ENCODE peak calls at places on chromosomes 5 and 9, in seven cellular contexts. One of them, this sample, is unnamed.

GRCh38 chr9:70962761-70963445 is 158.5 kb downstream of the TRPM3 start:
- DNase-seq in IMR-90: peak; percentile 4
- DNase-seq in astrocyte: no peak
- DNase-seq in HepG2: no peak
- DNase-seq in mesendoderm: no peak
- DNase-seq in neuronal stem cell: no peak
- DNase-seq in fibroblast of lung: no peak
- DNase-seq in this sample: no peak

GRCh38 chr9:98118640-98119601 is at the start of gene TRIM14:
- DNase-seq in mesendoderm: peak; percentile 64
- DNase-seq in astrocyte: peak; percentile 54
- DNase-seq in fibroblast of lung: peak; percentile 57
- DNase-seq in IMR-90: peak; percentile 55
- DNase-seq in HepG2: peak; percentile 69
- DNase-seq in neuronal stem cell: peak; percentile 32
- DNase-seq in this sample: peak; percentile 84

GRCh38 chr5:107303581-107303980 is 367.2 kb downstream of the EFNA5 start:
- DNase-seq in IMR-90: no peak
- DNase-seq in astrocyte: no peak
- DNase-seq in fibroblast of lung: no peak
- DNase-seq in mesendoderm: no peak
- DNase-seq in neuronal stem cell: no peak
- DNase-seq in HepG2: no peak
- DNase-seq in this sample: no peak

GRCh38 chr9:613771-614347 is 227.6 kb upstream of the DMRT1 start:
- DNase-seq in astrocyte: peak; percentile 83
- DNase-seq in fibroblast of lung: peak; percentile 92
- DNase-seq in IMR-90: peak; percentile 91
- DNase-seq in mesendoderm: peak; percentile 95
- DNase-seq in neuronal stem cell: peak; percentile 68
- DNase-seq in HepG2: peak; percentile 88
- DNase-seq in this sample: peak; percentile 83

GRCh38 chr9:128124873-128125574 is 2.5 kb downstream of the PTGES2 start:
- DNase-seq in HepG2: peak; percentile 57
- DNase-seq in mesendoderm: peak; percentile 86
- DNase-seq in neuronal stem cell: peak; percentile 56
- DNase-seq in astrocyte: peak; percentile 14
- DNase-seq in fibroblast of lung: peak; percentile 54
- DNase-seq in IMR-90: peak; percentile 45
- DNase-seq in this sample: peak; percentile 92

GRCh38 chr9:104068546-104068945 is 25.6 kb upstream of the SMC2 start:
- DNase-seq in IMR-90: peak; percentile 35
- DNase-seq in fibroblast of lung: peak; percentile 25
- DNase-seq in HepG2: no peak
- DNase-seq in neuronal stem cell: no peak
- DNase-seq in mesendoderm: no peak
- DNase-seq in astrocyte: peak; percentile 2
- DNase-seq in this sample: no peak

GRCh38 chr5:124726631-124727362 is 19.6 kb downstream of the ZNF608 start:
- DNase-seq in IMR-90: no peak
- DNase-seq in neuronal stem cell: no peak
- DNase-seq in fibroblast of lung: no peak
- DNase-seq in astrocyte: no peak
- DNase-seq in mesendoderm: no peak
- DNase-seq in HepG2: no peak
- DNase-seq in this sample: no peak

GRCh38 chr5:55927861-55928655 is 66.7 kb downstream of the IL6ST start:
- DNase-seq in astrocyte: no peak
- DNase-seq in fibroblast of lung: no peak
- DNase-seq in IMR-90: no peak
- DNase-seq in HepG2: peak; percentile 31
- DNase-seq in neuronal stem cell: no peak
- DNase-seq in mesendoderm: no peak
- DNase-seq in this sample: no peak

GRCh38 chr5:172674155-172674554 is 33.1 kb downstream of the NEURL1B start:
- DNase-seq in mesendoderm: no peak
- DNase-seq in neuronal stem cell: no peak
- DNase-seq in HepG2: no peak
- DNase-seq in astrocyte: no peak
- DNase-seq in fibroblast of lung: no peak
- DNase-seq in IMR-90: no peak
- DNase-seq in this sample: no peak
- H3K4me2 ChIP-seq in mesendoderm: no peak overlapping the region
- H3K4me2 ChIP-seq in neuronal stem cell: no peak overlapping the region
- H3K4me2 ChIP-seq in HepG2: no peak overlapping the region
- H3K4me2 ChIP-seq in astrocyte: no peak overlapping the region
- H3K4me2 ChIP-seq in fibroblast of lung: no peak overlapping the region
- H3K4me2 ChIP-seq in IMR-90: no peak overlapping the region
- H3K4me2 ChIP-seq in this sample: no peak overlapping the region

GRCh38 chr9:37239921-37240320 is 119.5 kb downstream of the ZCCHC7 start:
- DNase-seq in mesendoderm: no peak
- DNase-seq in neuronal stem cell: no peak
- DNase-seq in HepG2: no peak
- DNase-seq in astrocyte: no peak
- DNase-seq in IMR-90: no peak
- DNase-seq in fibroblast of lung: no peak
- DNase-seq in this sample: no peak

GRCh38 chr9:37241340-37241739 is 121.0 kb downstream of the ZCCHC7 start:
- DNase-seq in HepG2: no peak
- DNase-seq in IMR-90: no peak
- DNase-seq in fibroblast of lung: no peak
- DNase-seq in astrocyte: no peak
- DNase-seq in mesendoderm: no peak
- DNase-seq in neuronal stem cell: no peak
- DNase-seq in this sample: no peak

GRCh38 chr9:37239224-37239859 is 119.0 kb downstream of the ZCCHC7 start:
- DNase-seq in HepG2: peak; percentile 45
- DNase-seq in IMR-90: no peak
- DNase-seq in neuronal stem cell: no peak
- DNase-seq in fibroblast of lung: no peak
- DNase-seq in astrocyte: no peak
- DNase-seq in mesendoderm: no peak
- DNase-seq in this sample: peak; percentile 29

GRCh38 chr9:37238122-37238521 is 117.7 kb downstream of the ZCCHC7 start:
- DNase-seq in astrocyte: no peak
- DNase-seq in IMR-90: no peak
- DNase-seq in mesendoderm: no peak
- DNase-seq in neuronal stem cell: no peak
- DNase-seq in fibroblast of lung: no peak
- DNase-seq in HepG2: no peak
- DNase-seq in this sample: no peak

GRCh38 chr9:37236822-37237221 is 116.4 kb downstream of the ZCCHC7 start:
- DNase-seq in HepG2: no peak
- DNase-seq in astrocyte: no peak
- DNase-seq in fibroblast of lung: no peak
- DNase-seq in neuronal stem cell: no peak
- DNase-seq in mesendoderm: no peak
- DNase-seq in IMR-90: no peak
- DNase-seq in this sample: no peak
- H3K4me2 ChIP-seq in HepG2: no peak overlapping the region
- H3K4me2 ChIP-seq in astrocyte: no peak overlapping the region
- H3K4me2 ChIP-seq in fibroblast of lung: no peak overlapping the region
- H3K4me2 ChIP-seq in neuronal stem cell: no peak overlapping the region
- H3K4me2 ChIP-seq in mesendoderm: no peak overlapping the region
- H3K4me2 ChIP-seq in IMR-90: no peak overlapping the region
- H3K4me2 ChIP-seq in this sample: no peak overlapping the region

DNA sequence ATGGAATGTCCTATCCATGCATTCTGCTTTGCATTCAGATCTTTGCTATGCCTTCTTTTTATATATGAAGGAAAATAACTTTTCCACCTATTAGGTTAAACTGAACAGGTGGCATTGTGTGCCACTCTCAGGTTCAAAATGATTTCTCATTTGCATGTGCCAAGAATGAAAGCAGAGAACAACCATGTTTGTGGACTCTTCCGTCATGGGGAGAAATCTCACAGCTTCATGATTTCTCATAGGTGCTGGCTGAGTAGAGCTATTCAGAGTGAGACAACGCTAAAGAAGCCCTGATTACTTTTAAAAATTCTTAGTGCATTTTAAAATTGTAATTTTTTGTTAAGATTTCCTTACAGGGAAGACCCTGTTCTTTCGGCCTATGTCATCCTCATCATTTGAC is 472.1 kb downstream of the RASEF start:
- DNase-seq in astrocyte: no peak
- DNase-seq in mesendoderm: no peak
- DNase-seq in neuronal stem cell: no peak
- DNase-seq in IMR-90: no peak
- DNase-seq in fibroblast of lung: no peak
- DNase-seq in HepG2: no peak
- DNase-seq in this sample: no peak
- H3K4me2 ChIP-seq in astrocyte: no peak overlapping the region
- H3K4me2 ChIP-seq in mesendoderm: no peak overlapping the region
- H3K4me2 ChIP-seq in neuronal stem cell: no peak overlapping the region
- H3K4me2 ChIP-seq in IMR-90: no peak overlapping the region
- H3K4me2 ChIP-seq in fibroblast of lung: no peak overlapping the region
- H3K4me2 ChIP-seq in HepG2: no peak overlapping the region
- H3K4me2 ChIP-seq in this sample: no peak overlapping the region

GRCh38 chr5:58793888-58794287 is 211.0 kb downstream of the RAB3C start:
- DNase-seq in IMR-90: no peak
- DNase-seq in HepG2: no peak
- DNase-seq in astrocyte: no peak
- DNase-seq in fibroblast of lung: no peak
- DNase-seq in neuronal stem cell: no peak
- DNase-seq in mesendoderm: no peak
- DNase-seq in this sample: no peak

GRCh38 chr5:58794875-58795274 is 212.0 kb downstream of the RAB3C start:
- DNase-seq in astrocyte: no peak
- DNase-seq in fibroblast of lung: no peak
- DNase-seq in neuronal stem cell: no peak
- DNase-seq in HepG2: no peak
- DNase-seq in mesendoderm: no peak
- DNase-seq in IMR-90: no peak
- DNase-seq in this sample: no peak

GRCh38 chr5:58800861-58801540 is 218.1 kb downstream of the RAB3C start:
- DNase-seq in mesendoderm: no peak
- DNase-seq in fibroblast of lung: no peak
- DNase-seq in neuronal stem cell: no peak
- DNase-seq in IMR-90: no peak
- DNase-seq in astrocyte: no peak
- DNase-seq in HepG2: no peak
- DNase-seq in this sample: no peak

GRCh38 chr5:58800410-58800809 is 217.5 kb downstream of the RAB3C start:
- DNase-seq in fibroblast of lung: no peak
- DNase-seq in neuronal stem cell: no peak
- DNase-seq in astrocyte: no peak
- DNase-seq in IMR-90: no peak
- DNase-seq in mesendoderm: no peak
- DNase-seq in HepG2: no peak
- DNase-seq in this sample: no peak

GRCh38 chr5:58795327-58795726 is 212.5 kb downstream of the RAB3C start:
- DNase-seq in neuronal stem cell: no peak
- DNase-seq in fibroblast of lung: no peak
- DNase-seq in HepG2: no peak
- DNase-seq in astrocyte: no peak
- DNase-seq in mesendoderm: no peak
- DNase-seq in IMR-90: no peak
- DNase-seq in this sample: no peak
- H3K4me2 ChIP-seq in neuronal stem cell: no peak overlapping the region
- H3K4me2 ChIP-seq in fibroblast of lung: no peak overlapping the region
- H3K4me2 ChIP-seq in HepG2: no peak overlapping the region
- H3K4me2 ChIP-seq in astrocyte: no peak overlapping the region
- H3K4me2 ChIP-seq in mesendoderm: no peak overlapping the region
- H3K4me2 ChIP-seq in IMR-90: no peak overlapping the region
- H3K4me2 ChIP-seq in this sample: no peak overlapping the region

DNA sequence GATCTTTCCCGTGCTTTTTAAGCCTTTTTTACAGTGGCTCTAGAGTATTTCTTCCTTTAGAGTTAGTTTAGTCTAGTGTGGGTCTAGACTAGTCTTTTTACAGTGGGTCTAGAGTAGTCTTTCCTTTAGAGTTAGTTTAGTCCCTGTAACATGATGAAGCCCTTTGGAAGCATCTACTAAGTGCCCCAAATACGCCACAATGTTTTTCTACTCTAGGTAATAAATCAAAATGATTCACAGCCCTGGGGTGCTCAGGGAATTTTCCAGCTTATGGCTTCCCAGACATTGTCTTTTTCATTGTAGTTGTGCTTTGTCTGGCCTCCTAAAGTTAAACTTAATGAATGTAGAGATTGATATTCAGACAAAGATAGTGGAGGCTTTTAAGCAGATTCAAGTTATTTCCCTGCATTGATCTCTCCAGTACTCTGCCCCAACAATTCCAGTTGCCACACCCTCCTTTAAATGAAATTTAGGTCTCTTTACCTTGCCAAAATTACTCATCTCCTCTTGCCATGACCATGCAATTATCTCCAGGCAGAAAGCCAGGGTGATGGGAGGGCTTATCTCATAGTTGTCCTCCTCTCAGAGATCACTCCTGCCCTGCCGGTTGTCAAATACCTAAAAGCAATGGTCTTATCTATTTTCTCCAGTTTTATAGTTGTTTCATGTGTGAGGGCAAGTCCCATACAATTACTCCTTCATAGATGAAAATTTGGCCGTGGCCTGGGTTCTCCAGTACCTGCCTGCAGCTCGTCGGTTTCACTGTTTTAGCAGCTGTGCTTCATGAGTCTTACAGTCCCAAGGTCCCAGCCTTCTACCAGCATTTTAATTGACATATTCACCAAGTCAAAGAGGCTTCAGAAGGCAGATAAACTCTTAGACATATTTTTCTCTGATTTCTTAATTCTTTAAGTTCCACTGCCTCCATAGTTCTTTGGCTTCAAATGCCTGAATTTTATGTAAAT is 794.0 kb upstream of the COX7C start:
- DNase-seq in fibroblast of lung: no peak
- DNase-seq in HepG2: no peak
- DNase-seq in IMR-90: no peak
- DNase-seq in astrocyte: no peak
- DNase-seq in neuronal stem cell: no peak
- DNase-seq in mesendoderm: peak; percentile 5
- DNase-seq in this sample: no peak
- H3K4me2 ChIP-seq in fibroblast of lung: no peak overlapping the region
- H3K4me2 ChIP-seq in HepG2: no peak overlapping the region
- H3K4me2 ChIP-seq in IMR-90: no peak overlapping the region
- H3K4me2 ChIP-seq in astrocyte: no peak overlapping the region
- H3K4me2 ChIP-seq in neuronal stem cell: no peak overlapping the region
- H3K4me2 ChIP-seq in mesendoderm: no peak overlapping the region
- H3K4me2 ChIP-seq in this sample: no peak overlapping the region